ENCODE peak calls at places on chromosomes 11 and 22, in seven cellular contexts. H is NCI-H2171 treated with DMSO at 0.1 percent for 48 hours, Y is ACHN, K is non-pigmented ciliary epithelial cell, E is progenitor cell of endocrine pancreas, X is NCI-H460, M is T-helper 2 cell. P is an unnamed sample.

GRCh38 chr11:67390947-67391303 is 861 bp upstream of the RAD9A start:
- DNase-seq in X (no peak), K (no peak), E (no peak), M (no peak), H (no peak), Y (no peak), P (no peak)

GRCh38 chr22:32042924-32043323 is at the start of gene SLC5A1:
- DNase-seq in E (no peak), M (no peak), X (no peak), Y (no peak), H (no peak), K (no peak), P (no peak)

GRCh38 chr11:74307409-74307808 is 4.0 kb downstream of the P4HA3 start:
- DNase-seq in M (no peak), Y (no peak), K (no peak), X (no peak), E (no peak), H (no peak), P (no peak)

GRCh38 chr11:45724145-45724544 is 58.7 kb upstream of the CHST1 start:
- DNase-seq in M (no peak), X (no peak), H (peak; percentile 96), Y (no peak), E (no peak), K (no peak), P (no peak)

GRCh38 chr22:28714043-28714442 is 27.6 kb downstream of the CHEK2 start:
- DNase-seq in X (peak; percentile 43), E (no peak), Y (no peak), K (no peak), M (no peak), H (no peak), P (peak; percentile 7)

GRCh38 chr22:41668971-41669911 is 19.4 kb downstream of the SNU13 start:
- DNase-seq in X (peak; percentile 18), E (no peak), K (peak; percentile 37), M (no peak), H (no peak), Y (peak; percentile 75), P (peak; percentile 85)

GRCh38 chr22:30694638-30695350 is at the start of gene OSBP2:
- DNase-seq in E (peak; percentile 52), X (no peak), H (peak; percentile 29), Y (peak; percentile 2), K (no peak), M (peak; percentile 3), P (peak; percentile 23)

GRCh38 chr11:11293798-11294611 is 59.0 kb downstream of the CSNK2A3 start:
- DNase-seq in H (no peak), Y (no peak), E (no peak), M (no peak), K (no peak), X (no peak), P (no peak)

GRCh38 chr22:49699476-49699875 is 128.2 kb downstream of the BRD1 start:
- DNase-seq in X (no peak), H (no peak), K (no peak), E (no peak), M (no peak), Y (no peak), P (no peak)

GRCh38 chr11:95086116-95086515 is 3.5 kb upstream of the ENDOD1 start:
- DNase-seq in M (no peak), E (no peak), K (no peak), Y (no peak), X (no peak), H (no peak), P (no peak)

GRCh38 chr11:75214411-75214821 is 26.2 kb upstream of the TPBGL start:
- DNase-seq in Y (peak; percentile 81), H (no peak), X (peak; percentile 76), M (peak; percentile 59), E (peak; percentile 87), K (peak; percentile 30), P (peak; percentile 67)

GRCh38 chr11:1228183-1228821 is 5.4 kb downstream of the MUC5B start:
- DNase-seq in H (no peak), X (no peak), E (no peak), M (no peak), Y (no peak), K (no peak), P (no peak)

GRCh38 chr22:17161991-17162390 is 2.9 kb upstream of the HDHD5 start:
- DNase-seq in E (no peak), Y (no peak), X (no peak), M (no peak), K (no peak), H (no peak), P (no peak)

GRCh38 chr22:49042877-49043859 is 784.5 kb downstream of the BRD1 start:
- DNase-seq in H (no peak), K (no peak), E (no peak), X (no peak), M (no peak), Y (no peak), P (no peak)

GRCh38 chr11:130916910-130917309 is 631 bp upstream of the SNX19 start:
- DNase-seq in K (no peak), Y (no peak), H (no peak), M (no peak), X (no peak), E (no peak), P (no peak)

GRCh38 chr11:104522650-104523049 is 358.7 kb upstream of the PDGFD start:
- DNase-seq in H (no peak), E (no peak), K (peak; percentile 26), M (no peak), X (no peak), Y (no peak), P (no peak)

GRCh38 chr11:43789700-43790443 is 90.8 kb upstream of the ALKBH3 start:
- DNase-seq in X (no peak), E (no peak), K (peak; percentile 38), H (no peak), Y (peak; percentile 68), M (no peak), P (no peak)

GRCh38 chr22:30036656-30037055 is 43.6 kb upstream of the HORMAD2 start:
- DNase-seq in E (no peak), M (no peak), H (no peak), X (no peak), K (no peak), Y (no peak), P (peak; percentile 46)